ENCODE peak calls at places on chromosomes 7 and 10, in eight cellular contexts. One of them, this sample, is unnamed.
A peak's percentile ranks its signal among the peaks of the same experiment; 100 is the strongest.

GRCh38 chr10:131899695-131900349 is 986 bp upstream of the PPP2R2D start:
- DNase-seq in SK-N-SH: peak; percentile 68
- DNase-seq in right atrium auricular region: no peak
- DNase-seq in CD4-positive, alpha-beta memory T cell: peak; percentile 47
- DNase-seq in cardiac muscle cell: no peak
- DNase-seq in GM23248: no peak
- DNase-seq in right lobe of liver: no peak
- DNase-seq in upper lobe of left lung: no peak
- DNase-seq in this sample: no peak

GRCh38 chr10:3400368-3400767 is 227.8 kb upstream of the PITRM1 start:
- DNase-seq in SK-N-SH: no peak
- DNase-seq in right atrium auricular region: peak; percentile 50
- DNase-seq in CD4-positive, alpha-beta memory T cell: no peak
- DNase-seq in cardiac muscle cell: no peak
- DNase-seq in GM23248: no peak
- DNase-seq in right lobe of liver: peak; percentile 28
- DNase-seq in upper lobe of left lung: no peak
- DNase-seq in this sample: no peak

GRCh38 chr10:4820804-4821401 is 5.1 kb upstream of the AKR1E2 start:
- DNase-seq in SK-N-SH: no peak
- DNase-seq in right atrium auricular region: peak; percentile 74
- DNase-seq in CD4-positive, alpha-beta memory T cell: no peak
- DNase-seq in cardiac muscle cell: no peak
- DNase-seq in GM23248: no peak
- DNase-seq in right lobe of liver: no peak
- DNase-seq in upper lobe of left lung: no peak
- DNase-seq in this sample: no peak

GRCh38 chr10:34609287-34609940 is 205.7 kb downstream of the PARD3 start:
- DNase-seq in SK-N-SH: no peak
- DNase-seq in right atrium auricular region: no peak
- DNase-seq in CD4-positive, alpha-beta memory T cell: no peak
- DNase-seq in cardiac muscle cell: no peak
- DNase-seq in GM23248: no peak
- DNase-seq in right lobe of liver: no peak
- DNase-seq in upper lobe of left lung: no peak
- DNase-seq in this sample: no peak

GRCh38 chr7:151694441-151694827 is 174.7 kb upstream of the RHEB start:
- DNase-seq in SK-N-SH: no peak
- DNase-seq in right atrium auricular region: no peak
- DNase-seq in CD4-positive, alpha-beta memory T cell: no peak
- DNase-seq in cardiac muscle cell: no peak
- DNase-seq in GM23248: no peak
- DNase-seq in right lobe of liver: no peak
- DNase-seq in upper lobe of left lung: no peak
- DNase-seq in this sample: no peak

GRCh38 chr7:102468416-102469350 is 3.9 kb downstream of the LRWD1 start:
- DNase-seq in SK-N-SH: no peak
- DNase-seq in right atrium auricular region: no peak
- DNase-seq in CD4-positive, alpha-beta memory T cell: no peak
- DNase-seq in cardiac muscle cell: no peak
- DNase-seq in GM23248: no peak
- DNase-seq in right lobe of liver: peak; percentile 71
- DNase-seq in upper lobe of left lung: no peak
- DNase-seq in this sample: no peak

GRCh38 chr7:79361214-79361613 is 92.3 kb downstream of the MAGI2 start:
- DNase-seq in SK-N-SH: no peak
- DNase-seq in right atrium auricular region: no peak
- DNase-seq in CD4-positive, alpha-beta memory T cell: no peak
- DNase-seq in cardiac muscle cell: no peak
- DNase-seq in GM23248: no peak
- DNase-seq in right lobe of liver: no peak
- DNase-seq in upper lobe of left lung: no peak
- DNase-seq in this sample: no peak

GRCh38 chr7:142248-142955 is 50.0 kb upstream of the FAM20C start:
- DNase-seq in SK-N-SH: no peak
- DNase-seq in right atrium auricular region: peak; percentile 79
- DNase-seq in CD4-positive, alpha-beta memory T cell: no peak
- DNase-seq in cardiac muscle cell: no peak
- DNase-seq in GM23248: no peak
- DNase-seq in right lobe of liver: peak; percentile 97
- DNase-seq in upper lobe of left lung: no peak
- DNase-seq in this sample: peak; percentile 93

GRCh38 chr7:121436688-121437087 is 40.6 kb upstream of the FAM3C start:
- DNase-seq in SK-N-SH: no peak
- DNase-seq in right atrium auricular region: no peak
- DNase-seq in CD4-positive, alpha-beta memory T cell: no peak
- DNase-seq in cardiac muscle cell: no peak
- DNase-seq in GM23248: no peak
- DNase-seq in right lobe of liver: no peak
- DNase-seq in upper lobe of left lung: no peak
- DNase-seq in this sample: no peak

GRCh38 chr10:103888113-103888841 is 29.7 kb downstream of the STN1 start:
- DNase-seq in SK-N-SH: peak; percentile 51
- DNase-seq in right atrium auricular region: peak; percentile 84
- DNase-seq in CD4-positive, alpha-beta memory T cell: peak; percentile 43
- DNase-seq in cardiac muscle cell: peak; percentile 42
- DNase-seq in GM23248: peak; percentile 90
- DNase-seq in right lobe of liver: peak; percentile 61
- DNase-seq in upper lobe of left lung: no peak
- DNase-seq in this sample: peak; percentile 77

GRCh38 chr10:50531388-50532077 is 92.2 kb downstream of the SGMS1 start:
- DNase-seq in SK-N-SH: no peak
- DNase-seq in right atrium auricular region: no peak
- DNase-seq in CD4-positive, alpha-beta memory T cell: no peak
- DNase-seq in cardiac muscle cell: no peak
- DNase-seq in GM23248: no peak
- DNase-seq in right lobe of liver: no peak
- DNase-seq in upper lobe of left lung: no peak
- DNase-seq in this sample: no peak

GRCh38 chr7:83413425-83413824 is 235.5 kb downstream of the SEMA3E start:
- DNase-seq in SK-N-SH: no peak
- DNase-seq in right atrium auricular region: no peak
- DNase-seq in CD4-positive, alpha-beta memory T cell: no peak
- DNase-seq in cardiac muscle cell: no peak
- DNase-seq in GM23248: peak; percentile 52
- DNase-seq in right lobe of liver: no peak
- DNase-seq in upper lobe of left lung: no peak
- DNase-seq in this sample: no peak

GRCh38 chr7:151630349-151630748 is 110.7 kb upstream of the RHEB start:
- DNase-seq in SK-N-SH: no peak
- DNase-seq in right atrium auricular region: no peak
- DNase-seq in CD4-positive, alpha-beta memory T cell: no peak
- DNase-seq in cardiac muscle cell: no peak
- DNase-seq in GM23248: no peak
- DNase-seq in right lobe of liver: no peak
- DNase-seq in upper lobe of left lung: no peak
- DNase-seq in this sample: no peak

GRCh38 chr7:18566829-18567228 is 71.3 kb downstream of the HDAC9 start:
- DNase-seq in SK-N-SH: no peak
- DNase-seq in right atrium auricular region: no peak
- DNase-seq in CD4-positive, alpha-beta memory T cell: no peak
- DNase-seq in cardiac muscle cell: no peak
- DNase-seq in GM23248: no peak
- DNase-seq in right lobe of liver: no peak
- DNase-seq in upper lobe of left lung: no peak
- DNase-seq in this sample: no peak

GRCh38 chr7:98456851-98457250 is 56.0 kb upstream of the BAIAP2L1 start:
- DNase-seq in SK-N-SH: no peak
- DNase-seq in right atrium auricular region: no peak
- DNase-seq in CD4-positive, alpha-beta memory T cell: no peak
- DNase-seq in cardiac muscle cell: no peak
- DNase-seq in GM23248: no peak
- DNase-seq in right lobe of liver: no peak
- DNase-seq in upper lobe of left lung: no peak
- DNase-seq in this sample: no peak

GRCh38 chr10:87674963-87675362 is 15.3 kb downstream of the PAPSS2 start:
- DNase-seq in SK-N-SH: no peak
- DNase-seq in right atrium auricular region: no peak
- DNase-seq in CD4-positive, alpha-beta memory T cell: no peak
- DNase-seq in cardiac muscle cell: no peak
- DNase-seq in GM23248: peak; percentile 57
- DNase-seq in right lobe of liver: no peak
- DNase-seq in upper lobe of left lung: no peak
- DNase-seq in this sample: no peak

GRCh38 chr10:132916956-132917666 is 25.3 kb downstream of the CFAP46 start:
- DNase-seq in SK-N-SH: no peak
- DNase-seq in right atrium auricular region: no peak
- DNase-seq in CD4-positive, alpha-beta memory T cell: no peak
- DNase-seq in cardiac muscle cell: no peak
- DNase-seq in GM23248: no peak
- DNase-seq in right lobe of liver: peak; percentile 43
- DNase-seq in upper lobe of left lung: no peak
- DNase-seq in this sample: no peak

GRCh38 chr7:119175916-119176627 is 951.6 kb downstream of the ANKRD7 start:
- DNase-seq in SK-N-SH: peak; percentile 26
- DNase-seq in right atrium auricular region: no peak
- DNase-seq in CD4-positive, alpha-beta memory T cell: no peak
- DNase-seq in cardiac muscle cell: peak; percentile 91
- DNase-seq in GM23248: peak; percentile 73
- DNase-seq in right lobe of liver: no peak
- DNase-seq in upper lobe of left lung: peak; percentile 28
- DNase-seq in this sample: peak; percentile 53

GRCh38 chr10:44818721-44819127 is 92.4 kb upstream of the TMEM72 start:
- DNase-seq in SK-N-SH: no peak
- DNase-seq in right atrium auricular region: no peak
- DNase-seq in CD4-positive, alpha-beta memory T cell: no peak
- DNase-seq in cardiac muscle cell: peak; percentile 55
- DNase-seq in GM23248: no peak
- DNase-seq in right lobe of liver: no peak
- DNase-seq in upper lobe of left lung: no peak
- DNase-seq in this sample: no peak

GRCh38 chr10:43854042-43854441 is 205.4 kb upstream of the ZNF32 start:
- DNase-seq in SK-N-SH: no peak
- DNase-seq in right atrium auricular region: no peak
- DNase-seq in CD4-positive, alpha-beta memory T cell: no peak
- DNase-seq in cardiac muscle cell: no peak
- DNase-seq in GM23248: peak; percentile 76
- DNase-seq in right lobe of liver: no peak
- DNase-seq in upper lobe of left lung: no peak
- DNase-seq in this sample: no peak

GRCh38 chr10:126397640-126398382 is 9.5 kb upstream of the ADAM12 start:
- DNase-seq in SK-N-SH: peak; percentile 48
- DNase-seq in right atrium auricular region: no peak
- DNase-seq in CD4-positive, alpha-beta memory T cell: no peak
- DNase-seq in cardiac muscle cell: no peak
- DNase-seq in GM23248: peak; percentile 96
- DNase-seq in right lobe of liver: no peak
- DNase-seq in upper lobe of left lung: no peak
- DNase-seq in this sample: no peak

GRCh38 chr7:157612664-157613561 is 276.1 kb downstream of the DNAJB6 start:
- DNase-seq in SK-N-SH: no peak
- DNase-seq in right atrium auricular region: no peak
- DNase-seq in CD4-positive, alpha-beta memory T cell: peak; percentile 81
- DNase-seq in cardiac muscle cell: no peak
- DNase-seq in GM23248: no peak
- DNase-seq in right lobe of liver: no peak
- DNase-seq in upper lobe of left lung: peak; percentile 35
- DNase-seq in this sample: peak; percentile 46
- H3K4me3 ChIP-seq in SK-N-SH: no peak overlapping the region
- H3K4me3 ChIP-seq in right atrium auricular region: peak overlapping the region; percentile 24
- H3K4me3 ChIP-seq in CD4-positive, alpha-beta memory T cell: peak overlapping the region; percentile 6
- H3K4me3 ChIP-seq in cardiac muscle cell: no peak overlapping the region
- H3K4me3 ChIP-seq in GM23248: no peak overlapping the region
- H3K4me3 ChIP-seq in right lobe of liver: peak overlapping the region; percentile 15
- H3K4me3 ChIP-seq in upper lobe of left lung: peak overlapping the region; percentile 49
- H3K4me3 ChIP-seq in this sample: peak overlapping the region; percentile 37

GRCh38 chr7:1255083-1255816 is 22.6 kb downstream of the UNCX start:
- DNase-seq in SK-N-SH: no peak
- DNase-seq in right atrium auricular region: no peak
- DNase-seq in CD4-positive, alpha-beta memory T cell: no peak
- DNase-seq in cardiac muscle cell: no peak
- DNase-seq in GM23248: no peak
- DNase-seq in right lobe of liver: peak; percentile 39
- DNase-seq in upper lobe of left lung: no peak
- DNase-seq in this sample: no peak

GRCh38 chr7:1251796-1252542 is 19.3 kb downstream of the UNCX start:
- DNase-seq in SK-N-SH: no peak
- DNase-seq in right atrium auricular region: no peak
- DNase-seq in CD4-positive, alpha-beta memory T cell: no peak
- DNase-seq in cardiac muscle cell: no peak
- DNase-seq in GM23248: no peak
- DNase-seq in right lobe of liver: peak; percentile 29
- DNase-seq in upper lobe of left lung: no peak
- DNase-seq in this sample: no peak

GRCh38 chr7:1252543-1253090 is 19.9 kb downstream of the UNCX start:
- DNase-seq in SK-N-SH: no peak
- DNase-seq in right atrium auricular region: no peak
- DNase-seq in CD4-positive, alpha-beta memory T cell: no peak
- DNase-seq in cardiac muscle cell: no peak
- DNase-seq in GM23248: no peak
- DNase-seq in right lobe of liver: peak; percentile 42
- DNase-seq in upper lobe of left lung: no peak
- DNase-seq in this sample: no peak

GRCh38 chr7:1254281-1255082 is 21.8 kb downstream of the UNCX start:
- DNase-seq in SK-N-SH: no peak
- DNase-seq in right atrium auricular region: no peak
- DNase-seq in CD4-positive, alpha-beta memory T cell: no peak
- DNase-seq in cardiac muscle cell: no peak
- DNase-seq in GM23248: no peak
- DNase-seq in right lobe of liver: no peak
- DNase-seq in upper lobe of left lung: no peak
- DNase-seq in this sample: peak; percentile 40

GRCh38 chr7:1253591-1254207 is 21.0 kb downstream of the UNCX start:
- DNase-seq in SK-N-SH: no peak
- DNase-seq in right atrium auricular region: no peak
- DNase-seq in CD4-positive, alpha-beta memory T cell: no peak
- DNase-seq in cardiac muscle cell: no peak
- DNase-seq in GM23248: no peak
- DNase-seq in right lobe of liver: peak; percentile 42
- DNase-seq in upper lobe of left lung: no peak
- DNase-seq in this sample: no peak
- H3K27me3 ChIP-seq in SK-N-SH: peaks cover 93% of the 10 kb centered on the region
- H3K27me3 ChIP-seq in right atrium auricular region: peaks cover 5% of the 10 kb centered on the region
- H3K27me3 ChIP-seq in CD4-positive, alpha-beta memory T cell: peaks cover 25% of the 10 kb centered on the region
- H3K27me3 ChIP-seq in cardiac muscle cell: peaks cover 49% of the 10 kb centered on the region
- H3K27me3 ChIP-seq in GM23248: peaks cover 73% of the 10 kb centered on the region
- H3K27me3 ChIP-seq in right lobe of liver: no peaks in the 10 kb centered on the region
- H3K27me3 ChIP-seq in upper lobe of left lung: peaks cover 35% of the 10 kb centered on the region
- H3K27me3 ChIP-seq in this sample: peaks cover 10% of the 10 kb centered on the region

GRCh38 chr7:150406565-150407421 is 27.7 kb downstream of the ZNF775 start:
- DNase-seq in SK-N-SH: no peak
- DNase-seq in right atrium auricular region: no peak
- DNase-seq in CD4-positive, alpha-beta memory T cell: peak; percentile 56
- DNase-seq in cardiac muscle cell: no peak
- DNase-seq in GM23248: peak; percentile 27
- DNase-seq in right lobe of liver: no peak
- DNase-seq in upper lobe of left lung: peak; percentile 20
- DNase-seq in this sample: peak; percentile 76
- H3K4me1 ChIP-seq in SK-N-SH: no peaks in the 10 kb centered on the region
- H3K4me1 ChIP-seq in right atrium auricular region: peaks cover 29% of the 10 kb centered on the region
- H3K4me1 ChIP-seq in CD4-positive, alpha-beta memory T cell: peaks cover 30% of the 10 kb centered on the region
- H3K4me1 ChIP-seq in cardiac muscle cell: peaks cover 13% of the 10 kb centered on the region
- H3K4me1 ChIP-seq in GM23248: peaks cover 15% of the 10 kb centered on the region
- H3K4me1 ChIP-seq in right lobe of liver: no peaks in the 10 kb centered on the region
- H3K4me1 ChIP-seq in upper lobe of left lung: peaks cover 26% of the 10 kb centered on the region
- H3K4me1 ChIP-seq in this sample: peaks cover 11% of the 10 kb centered on the region

DNA sequence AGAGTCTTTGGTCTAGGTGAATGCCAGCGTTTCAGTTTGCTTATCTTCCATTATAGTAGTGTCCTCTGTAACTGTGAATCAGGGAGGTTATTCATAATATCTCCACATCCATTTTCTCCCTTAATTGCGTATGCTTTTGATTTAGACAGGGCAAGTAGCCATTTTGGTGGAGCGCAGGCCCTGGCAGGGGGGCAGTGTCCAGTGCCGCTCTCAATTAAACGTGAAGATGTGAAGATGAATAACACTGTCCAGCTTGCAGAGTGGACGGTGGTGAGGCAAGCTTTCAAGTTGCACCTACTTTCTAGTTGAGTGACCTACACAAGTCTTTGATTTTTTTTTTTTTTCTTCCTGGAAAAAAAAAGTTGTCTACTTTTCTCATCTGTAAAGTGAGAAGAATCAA is 4.5 kb downstream of the TSPAN14 start:
- DNase-seq in SK-N-SH: peak; percentile 66
- DNase-seq in right atrium auricular region: no peak
- DNase-seq in CD4-positive, alpha-beta memory T cell: no peak
- DNase-seq in cardiac muscle cell: no peak
- DNase-seq in GM23248: peak; percentile 36
- DNase-seq in right lobe of liver: no peak
- DNase-seq in upper lobe of left lung: no peak
- DNase-seq in this sample: no peak
- H3K4me3 ChIP-seq in SK-N-SH: no peak overlapping the region
- H3K4me3 ChIP-seq in right atrium auricular region: peak overlapping the region; percentile 6
- H3K4me3 ChIP-seq in CD4-positive, alpha-beta memory T cell: peak overlapping the region; percentile 15
- H3K4me3 ChIP-seq in cardiac muscle cell: no peak overlapping the region
- H3K4me3 ChIP-seq in GM23248: no peak overlapping the region
- H3K4me3 ChIP-seq in right lobe of liver: no peak overlapping the region
- H3K4me3 ChIP-seq in upper lobe of left lung: peak overlapping the region; percentile 87
- H3K4me3 ChIP-seq in this sample: no peak overlapping the region

This sample was measured in small intestine.